ENCODE peak calls at places on chromosomes 4 and X, in four cellular contexts. J is Kasumi-1, M is left colon, O is Daoy. X is an unnamed sample.

GRCh38 chrX:131841496-131842410 is 181.3 kb upstream of the STK26 start:
- DNase-seq in J (peak), M (no peak), O (peak), X (peak)

GRCh38 chr4:100894339-100894870 is 376.6 kb upstream of the EMCN start:
- DNase-seq in J (no peak), M (no peak), O (no peak), X (no peak)

GRCh38 chrX:53294024-53294648 is 12.8 kb upstream of the IQSEC2 start:
- DNase-seq in J (peak), M (no peak), O (no peak), X (no peak)

GRCh38 chr4:115687356-115687755 is 573.9 kb upstream of the NDST4 start:
- DNase-seq in J (no peak), M (no peak), O (no peak), X (no peak)

GRCh38 chrX:15055146-15055930 is 182.1 kb downstream of the MOSPD2 start:
- DNase-seq in J (no peak), M (no peak), O (no peak), X (peak)

GRCh38 chrX:63754141-63754859 is 30.7 kb downstream of the ARHGEF9 start:
- DNase-seq in J (peak), M (peak), O (no peak), X (no peak)

GRCh38 chrX:41131766-41132165 is 46.5 kb downstream of the USP9X start:
- DNase-seq in J (no peak), M (no peak), O (no peak), X (no peak)

GRCh38 chrX:154380153-154380552 is 1.1 kb downstream of the EMD start:
- DNase-seq in J (no peak), M (no peak), O (no peak), X (no peak)

GRCh38 chr4:57233391-57233790 is 123.2 kb upstream of the IGFBP7 start:
- DNase-seq in J (no peak), M (no peak), O (no peak), X (peak)

GRCh38 chrX:82092307-82092706 is 890.4 kb downstream of the SH3BGRL start:
- DNase-seq in J (no peak), M (no peak), O (no peak), X (no peak)

GRCh38 chrX:37813570-37813969 is 33.7 kb downstream of the CYBB start:
- DNase-seq in J (no peak), M (no peak), O (no peak), X (no peak)

GRCh38 chr4:182894681-182895275 is 22.4 kb downstream of the DCTD start:
- DNase-seq in J (no peak), M (no peak), O (no peak), X (no peak)

GRCh38 chr4:5712517-5712916 is 1.5 kb downstream of the EVC start:
- DNase-seq in J (peak), M (no peak), O (peak), X (no peak)

GRCh38 chr4:98203406-98204235 is 57.6 kb upstream of the RAP1GDS1 start:
- DNase-seq in J (peak), M (no peak), O (no peak), X (no peak)

GRCh38 chrX:2464677-2465166 is 36.1 kb downstream of the DHRSX start:
- DNase-seq in J (no peak), M (no peak), O (no peak), X (no peak)

GRCh38 chrX:152641256-152641875 is 3.7 kb downstream of the GABRQ start:
- DNase-seq in J (no peak), M (no peak), O (no peak), X (no peak)

GRCh38 chrX:39308126-39308525 is 506.9 kb downstream of the MID1IP1 start:
- DNase-seq in J (no peak), M (no peak), O (peak), X (no peak)

GRCh38 chrX:17635231-17635630 is 102.1 kb upstream of the SCML1 start:
- DNase-seq in J (no peak), M (peak), O (no peak), X (peak)

GRCh38 chrX:104430720-104431119 is 135.3 kb upstream of the IL1RAPL2 start:
- DNase-seq in J (no peak), M (no peak), O (no peak), X (no peak)

GRCh38 chr4:41132055-41132683 is 82.2 kb downstream of the APBB2 start:
- DNase-seq in J (no peak), M (no peak), O (no peak), X (no peak)

GRCh38 chr4:185115827-185116232 is 27.2 kb upstream of the SLC25A4 start:
- DNase-seq in J (no peak), M (peak), O (peak), X (no peak)

GRCh38 chr4:7699040-7699439 is 240.6 kb downstream of the AFAP1 start:
- DNase-seq in J (no peak), M (no peak), O (peak), X (no peak)

GRCh38 chr4:112069110-112069509 is 76.1 kb upstream of the FAM241A start:
- DNase-seq in J (no peak), M (no peak), O (no peak), X (no peak)

GRCh38 chr4:22473268-22473667 is 42.6 kb downstream of the ADGRA3 start:
- DNase-seq in J (no peak), M (no peak), O (peak), X (peak)

GRCh38 chr4:141467225-141467624 is 169.2 kb upstream of the IL15 start:
- DNase-seq in J (no peak), M (no peak), O (no peak), X (no peak)

GRCh38 chr4:165700855-165701254 is 172.2 kb upstream of the TLL1 start:
- DNase-seq in J (no peak), M (no peak), O (peak), X (no peak)

GRCh38 chr4:37540486-37540885 is 145.7 kb downstream of the RELL1 start:
- DNase-seq in J (no peak), M (no peak), O (no peak), X (no peak)

GRCh38 chr4:74120086-74120485 is 21.1 kb upstream of the CXCL2 start:
- DNase-seq in J (no peak), M (no peak), O (no peak), X (no peak)

GRCh38 chr4:125316781-125317525 is 2.2 kb downstream of the FAT4 start:
- DNase-seq in J (peak), M (peak), O (peak), X (peak)

GRCh38 chrX:66402165-66402564 is 236.7 kb downstream of the EDA2R start:
- DNase-seq in J (no peak), M (no peak), O (no peak), X (no peak)

GRCh38 chr4:155701827-155702226 is 35.2 kb downstream of the GUCY1A1 start:
- DNase-seq in J (no peak), M (no peak), O (no peak), X (no peak)

GRCh38 chrX:45807572-45808425 is 607.1 kb upstream of the DIPK2B start:
- DNase-seq in J (no peak), M (no peak), O (no peak), X (no peak)

GRCh38 chr4:26192921-26193894 is 127.6 kb upstream of the RBPJ start:
- DNase-seq in J (no peak), M (no peak), O (no peak), X (no peak)

GRCh38 chr4:3783691-3784306 is 17.6 kb downstream of the ADRA2C start:
- DNase-seq in J (no peak), M (no peak), O (peak), X (peak)

GRCh38 chr4:41963105-41963504 is 18.5 kb upstream of the DCAF4L1 start:
- DNase-seq in J (peak), M (no peak), O (no peak), X (no peak)

GRCh38 chr4:74758521-74758920 is 35.8 kb downstream of the BTC start:
- DNase-seq in J (no peak), M (no peak), O (no peak), X (no peak)

X was measured in MG63.